ENCODE peak calls at places on chromosomes 16 and 17, in four cellular contexts. C is lung, F is left ventricle myocardium inferior, O is thoracic aorta. B is an unnamed sample.

GRCh38 chr17:46026045-46026814 is 27.2 kb downstream of the STH start:
- DNase-seq in F (no peak), O (no peak), C (no peak), B (no peak)

GRCh38 chr17:72843591-72843990 is 248.9 kb downstream of the SLC39A11 start:
- DNase-seq in F (no peak), C (no peak), O (no peak), B (no peak)

GRCh38 chr17:31499771-31500554 is 108.5 kb downstream of the RAB11FIP4 start:
- DNase-seq in F (peak; percentile 68), C (no peak), O (no peak), B (peak; percentile 98)

GRCh38 chr17:20961551-20961950 is 81.3 kb downstream of the USP22 start:
- DNase-seq in F (no peak), O (no peak), C (no peak), B (no peak)

GRCh38 chr17:41539071-41539492 is 11.0 kb upstream of the KRT19 start:
- DNase-seq in O (no peak), F (no peak), C (no peak), B (no peak)

GRCh38 chr16:80144191-80144590 is 396.6 kb upstream of the DYNLRB2 start:
- DNase-seq in F (no peak), C (no peak), O (no peak), B (no peak)

GRCh38 chr16:29678691-29679267 is at the start of gene QPRT:
- DNase-seq in C (no peak), F (peak; percentile 46), O (no peak), B (no peak)

GRCh38 chr17:33210240-33210639 is 82.9 kb downstream of the ASIC2 start:
- DNase-seq in C (no peak), F (no peak), O (no peak), B (no peak)

GRCh38 chr16:54173489-54173888 is 113.1 kb downstream of the IRX3 start:
- DNase-seq in O (no peak), C (no peak), F (no peak), B (no peak)

DNA sequence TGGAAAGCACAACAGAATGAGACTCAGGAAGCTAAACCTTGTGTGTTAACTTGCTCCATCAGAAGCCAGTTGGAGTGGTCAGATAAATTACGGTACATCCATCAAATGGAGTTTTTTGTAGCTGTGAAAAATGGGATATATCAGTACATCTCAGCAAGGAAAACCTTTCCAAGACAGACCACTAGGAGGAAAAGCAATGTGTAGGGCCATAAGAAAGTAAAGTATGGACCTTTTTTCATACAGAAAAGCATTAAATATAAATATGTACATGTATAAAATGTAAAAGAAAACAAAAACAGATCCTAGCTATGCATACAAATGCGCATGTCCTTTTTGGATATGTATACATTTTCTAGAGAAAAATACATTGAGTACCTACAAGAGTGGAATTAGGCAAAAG is 403.9 kb upstream of the CDH11 start:
- DNase-seq in O (no peak), F (no peak), C (no peak), B (no peak)
- H3K27ac ChIP-seq in O (no peak overlapping the region), F (no peak overlapping the region), C (no peak overlapping the region), B (no peak overlapping the region)

DNA sequence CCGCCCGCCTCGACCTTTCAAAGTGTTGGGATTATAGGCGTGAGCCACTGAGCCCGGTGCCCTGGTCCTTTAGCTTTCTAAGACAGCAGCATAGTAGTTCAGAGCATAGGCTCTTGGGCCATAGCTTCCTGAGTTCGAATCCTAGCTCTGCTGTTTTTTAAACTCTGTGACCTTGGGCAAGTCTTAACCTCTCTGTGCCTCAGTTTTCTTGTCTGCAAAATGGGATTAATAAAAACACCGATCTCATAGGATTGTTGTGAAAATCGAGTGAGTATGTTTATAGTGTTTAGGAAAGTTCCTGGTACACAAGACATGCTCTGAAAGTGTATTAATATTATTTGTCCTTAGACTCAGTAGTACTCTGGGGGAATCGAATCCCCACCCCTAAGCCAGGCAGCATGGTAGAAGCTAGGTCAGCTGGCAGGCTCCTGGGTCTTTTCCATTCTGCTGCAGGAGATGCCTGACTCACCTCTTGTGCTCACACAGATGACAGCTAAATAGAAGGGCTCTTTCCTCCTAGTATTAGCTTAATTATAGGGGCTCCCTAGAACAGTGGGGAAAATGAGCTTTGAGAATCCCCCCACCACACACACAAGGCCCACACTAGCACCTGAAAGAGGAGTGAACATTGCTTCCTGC is 44.1 kb downstream of the PRKCB start:
- DNase-seq in O (no peak), F (no peak), C (no peak), B (no peak)
- H3K4me1 ChIP-seq in O (no peaks in the 10 kb centered on the region), F (no peaks in the 10 kb centered on the region), C (no peaks in the 10 kb centered on the region), B (no peaks in the 10 kb centered on the region)

GRCh38 chr16:3383045-3383448 is 17.8 kb downstream of the ZSCAN32 start:
- DNase-seq in O (no peak), C (no peak), F (no peak), B (no peak)

GRCh38 chr16:3389663-3390338 is 11.0 kb downstream of the ZSCAN32 start:
- DNase-seq in O (no peak), F (no peak), C (no peak), B (peak; percentile 6)

DNA sequence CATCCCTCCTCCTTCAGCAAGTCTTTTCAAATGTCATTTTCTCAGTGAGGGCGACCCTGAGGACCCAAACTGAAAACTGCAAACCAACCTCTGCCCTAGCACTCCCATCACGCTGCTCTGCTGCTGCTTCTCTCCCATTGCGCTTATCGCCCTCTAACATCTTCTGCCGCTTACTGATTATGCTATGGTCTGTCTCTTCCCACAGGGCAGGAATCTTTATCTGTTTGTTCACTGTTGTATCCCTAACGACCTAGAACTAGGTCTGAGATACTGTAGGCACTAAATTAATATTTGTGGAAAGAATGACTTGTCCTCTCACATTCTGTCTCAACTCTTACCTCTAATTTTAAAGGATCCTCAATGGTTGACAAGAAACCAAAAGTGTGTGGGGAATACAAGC is 12.5 kb downstream of the ZSCAN32 start:
- DNase-seq in F (no peak), O (no peak), C (no peak), B (no peak)
- H3K9me3 ChIP-seq in F (peaks cover 71% of the 10 kb centered on the region), O (peaks cover 80% of the 10 kb centered on the region), C (peaks cover 50% of the 10 kb centered on the region), B (no peaks in the 10 kb centered on the region)

DNA sequence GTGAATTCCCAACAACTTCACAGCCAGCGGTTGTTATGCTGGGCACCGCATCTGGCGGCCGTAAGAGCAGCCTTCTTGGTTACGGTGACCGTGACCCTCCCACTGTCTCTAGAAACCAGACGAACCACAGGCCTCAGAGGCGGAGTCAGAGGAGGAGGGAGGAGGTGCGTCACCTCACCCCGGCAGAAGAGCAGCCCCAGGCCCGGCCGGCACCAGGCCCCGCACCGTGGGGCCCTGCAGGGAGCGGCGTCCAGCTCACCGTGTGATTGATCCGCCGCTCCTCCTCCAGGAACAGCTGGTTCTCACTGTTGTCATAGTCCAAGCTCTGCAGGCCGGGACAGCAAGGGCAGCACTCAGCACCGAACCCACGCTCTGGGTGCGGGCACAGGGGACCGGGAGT is 13.7 kb downstream of the CLCN7 start:
- DNase-seq in C (no peak), O (no peak), F (no peak), B (no peak)
- H3K27ac ChIP-seq in C (no peak overlapping the region), O (no peak overlapping the region), F (no peak overlapping the region), B (no peak overlapping the region)

GRCh38 chr17:57919912-57920311 is 35.3 kb downstream of the CUEDC1 start:
- DNase-seq in F (no peak), C (no peak), O (no peak), B (no peak)
- H3K4me1 ChIP-seq in F (peaks cover 94% of the 10 kb centered on the region), C (peaks cover 35% of the 10 kb centered on the region), O (peaks cover 74% of the 10 kb centered on the region), B (peaks cover 74% of the 10 kb centered on the region)

GRCh38 chr16:3306078-3306477 is 781 bp downstream of the ZNF75A start:
- DNase-seq in O (no peak), C (no peak), F (no peak), B (no peak)

GRCh38 chr16:3305109-3306068 is at the start of the genes TIGD7 and ZNF75A:
- DNase-seq in C (peak; percentile 87), O (peak; percentile 42), F (peak; percentile 88), B (peak; percentile 90)

GRCh38 chr16:3304370-3304769 is 860 bp downstream of the TIGD7 start:
- DNase-seq in F (no peak), C (no peak), O (no peak), B (no peak)
- H3K9me3 ChIP-seq in F (peaks cover 86% of the 10 kb centered on the region), C (peaks cover 40% of the 10 kb centered on the region), O (peaks cover 51% of the 10 kb centered on the region), B (no peaks in the 10 kb centered on the region)